ENCODE peak calls at places on chromosomes 4 and X, in four cellular contexts. U is activated CD4-positive, alpha-beta T cell treated with anti-CD3 and anti-CD28 coated beads, Interleukin-2, amount 50 U/mL, for 24 hours; Y is H4; X is activated CD8-positive, alpha-beta memory T cell treated with anti-CD3 and anti-CD28 coated beads, Interleukin-2, amount 50 U/mL, for 48 hours. B is an unnamed sample.

GRCh38 chr4:8854866-8855265 is 16.8 kb downstream of the HMX1 start:
- DNase-seq in U (no peak), Y (peak), X (no peak), B (no peak)

GRCh38 chr4:187135878-187136277 is 412.2 kb upstream of the FAT1 start:
- DNase-seq in U (no peak), Y (no peak), X (no peak), B (no peak)

GRCh38 chrX:24260827-24261550 is 52.9 kb downstream of the SUPT20HL2 start:
- DNase-seq in U (peak), Y (peak), X (no peak), B (no peak)

GRCh38 chrX:107445636-107446035 is 3.8 kb upstream of the FRMPD3 start:
- DNase-seq in U (no peak), Y (no peak), X (no peak), B (no peak)

GRCh38 chr4:89134775-89135319 is 23.5 kb downstream of the TIGD2 start:
- DNase-seq in U (no peak), Y (peak), X (no peak), B (no peak)

GRCh38 chrX:105744946-105745345 is 77.4 kb upstream of the NRK start:
- DNase-seq in U (no peak), Y (no peak), X (no peak), B (no peak)

GRCh38 chr4:10762541-10762940 is 78.0 kb upstream of the CLNK start:
- DNase-seq in U (no peak), Y (peak), X (no peak), B (no peak)

GRCh38 chr4:123304151-123305021 is 92.2 kb upstream of the SPRY1 start:
- DNase-seq in U (no peak), Y (no peak), X (no peak), B (no peak)

GRCh38 chrX:21166302-21166982 is 207.8 kb upstream of the CNKSR2 start:
- DNase-seq in U (no peak), Y (peak), X (no peak), B (no peak)

GRCh38 chrX:97401586-97402101 is 517.9 kb downstream of the RPA4 start:
- DNase-seq in U (no peak), Y (no peak), X (no peak), B (no peak)

GRCh38 chrX:101429934-101430333 is 21.9 kb downstream of the HNRNPH2 start:
- DNase-seq in U (no peak), Y (no peak), X (no peak), B (no peak)

GRCh38 chr4:151302432-151302831 is 23.0 kb downstream of the SH3D19 start:
- DNase-seq in U (no peak), Y (no peak), X (no peak), B (no peak)

GRCh38 chr4:111228874-111229273 is 606.0 kb upstream of the PITX2 start:
- DNase-seq in U (no peak), Y (no peak), X (no peak), B (no peak)

GRCh38 chr4:19492611-19493010 is 759.1 kb upstream of the SLIT2 start:
- DNase-seq in U (no peak), Y (no peak), X (no peak), B (no peak)

GRCh38 chr4:114019276-114019971 is 40.0 kb upstream of the ARSJ start:
- DNase-seq in U (no peak), Y (no peak), X (no peak), B (no peak)

GRCh38 chr4:37648084-37648817 is 37.9 kb downstream of the RELL1 start:
- DNase-seq in U (no peak), Y (peak), X (no peak), B (no peak)

GRCh38 chr4:87033902-87034301 is 99.1 kb downstream of the AFF1 start:
- DNase-seq in U (no peak), Y (no peak), X (no peak), B (no peak)

GRCh38 chr4:113610542-113610941 is 151.0 kb downstream of the CAMK2D start:
- DNase-seq in U (no peak), Y (no peak), X (no peak), B (no peak)

GRCh38 chr4:148289740-148290139 is 152.5 kb downstream of the NR3C2 start:
- DNase-seq in U (no peak), Y (no peak), X (no peak), B (no peak)

GRCh38 chrX:127708155-127708554 is 344.0 kb downstream of the ACTRT1 start:
- DNase-seq in U (no peak), Y (peak), X (no peak), B (no peak)

GRCh38 chr4:48016141-48017107 is at the start of the genes CNGA1 and NIPAL1:
- DNase-seq in U (peak), Y (peak), X (peak), B (peak)

GRCh38 chr4:37717575-37717974 is 31.4 kb upstream of the RELL1 start:
- DNase-seq in U (no peak), Y (peak), X (no peak), B (no peak)

GRCh38 chr4:17126306-17126978 is 228.0 kb upstream of the LDB2 start:
- DNase-seq in U (no peak), Y (no peak), X (no peak), B (no peak)

GRCh38 chr4:149145803-149146202 is 669.8 kb downstream of the IQCM start:
- DNase-seq in U (no peak), Y (no peak), X (no peak), B (no peak)

GRCh38 chr4:108172780-108173598 is 4.3 kb upstream of the LEF1 start:
- DNase-seq in U (no peak), Y (peak), X (peak), B (no peak)

GRCh38 chr4:144591401-144591800 is 54.6 kb upstream of the HHIP start:
- DNase-seq in U (no peak), Y (peak), X (no peak), B (peak)

GRCh38 chrX:53080628-53081580 is 1.3 kb upstream of the TSPYL2 start:
- DNase-seq in U (no peak), Y (no peak), X (no peak), B (no peak)

GRCh38 chrX:68978211-68978780 is 149.5 kb downstream of the EFNB1 start:
- DNase-seq in U (no peak), Y (peak), X (no peak), B (no peak)

GRCh38 chrX:154840856-154841255 is 6.4 kb upstream of the SMIM9 start:
- DNase-seq in U (no peak), Y (peak), X (no peak), B (no peak)

GRCh38 chr4:102478186-102478585 is 23.0 kb upstream of the NFKB1 start:
- DNase-seq in U (no peak), Y (no peak), X (no peak), B (no peak)

GRCh38 chr4:36944227-36944626 is 300.3 kb upstream of the NWD2 start:
- DNase-seq in U (no peak), Y (no peak), X (no peak), B (no peak)

GRCh38 chr4:165345663-165346417 is 18.4 kb downstream of the MSMO1 start:
- DNase-seq in U (no peak), Y (no peak), X (no peak), B (no peak)

GRCh38 chrX:71909956-71910355 is 689 bp upstream of the NHSL2 start:
- DNase-seq in U (no peak), Y (no peak), X (no peak), B (no peak)

GRCh38 chr4:138835833-138836521 is 179.6 kb upstream of the NOCT start:
- DNase-seq in U (no peak), Y (no peak), X (no peak), B (no peak)

GRCh38 chr4:145451895-145452294 is 29.8 kb upstream of the SMAD1 start:
- DNase-seq in U (no peak), Y (no peak), X (no peak), B (no peak)

GRCh38 chr4:118173956-118174355 is 139.7 kb downstream of the NDST3 start:
- DNase-seq in U (no peak), Y (peak), X (no peak), B (no peak)

GRCh38 chr4:38003102-38003501 is 42.9 kb downstream of the PTTG2 start:
- DNase-seq in U (no peak), Y (no peak), X (no peak), B (no peak)

B was measured in NCI-H1048.